ENCODE peak calls at places on chromosomes 6 and 20, in seven cellular contexts. U is fibroblast of pulmonary artery, F is transverse colon, O is ascending aorta, M is GM12865, Y is pancreas, Q is colonic mucosa. R is an unnamed sample.

GRCh38 chr6:108559097-108559883 is 1.4 kb upstream of the FOXO3 start:
- DNase-seq in F (peak; percentile 91), O (peak; percentile 76), Q (peak; percentile 93), M (peak; percentile 90), U (peak; percentile 86), Y (peak; percentile 92), R (peak; percentile 84)

GRCh38 chr6:52499026-52499425 is 77.8 kb downstream of the TRAM2 start:
- DNase-seq in O (no peak), Q (no peak), F (no peak), U (peak; percentile 68), Y (no peak), M (no peak), R (no peak)

GRCh38 chr6:34350937-34351217 is 41.6 kb downstream of the NUDT3 start:
- DNase-seq in O (no peak), Q (no peak), Y (no peak), M (no peak), F (no peak), U (peak; percentile 44), R (no peak)

GRCh38 chr6:33418690-33419291 is 884 bp upstream of the CUTA start:
- DNase-seq in O (no peak), M (peak; percentile 61), F (no peak), Q (no peak), U (peak; percentile 46), Y (no peak), R (no peak)

GRCh38 chr6:13308332-13308731 is 20.0 kb downstream of the TBC1D7 start:
- DNase-seq in Y (no peak), F (no peak), Q (no peak), M (no peak), U (no peak), O (no peak), R (no peak)

GRCh38 chr6:129490551-129491245 is 219.3 kb downstream of the ARHGAP18 start:
- DNase-seq in F (peak; percentile 15), Q (peak; percentile 29), Y (no peak), O (no peak), M (peak; percentile 80), U (peak; percentile 97), R (no peak)

GRCh38 chr6:99868074-99868702 is 125.8 kb downstream of the MCHR2 start:
- DNase-seq in U (peak; percentile 73), Q (peak; percentile 74), F (peak; percentile 73), Y (peak; percentile 56), O (no peak), M (peak; percentile 66), R (peak; percentile 26)

GRCh38 chr6:79431469-79431868 is 105.8 kb downstream of the LCA5 start:
- DNase-seq in O (no peak), F (no peak), M (peak; percentile 25), U (no peak), Y (no peak), Q (no peak), R (peak; percentile 42)

GRCh38 chr6:90859612-90860011 is 272.7 kb upstream of the MAP3K7 start:
- DNase-seq in O (no peak), Y (no peak), M (peak; percentile 11), F (no peak), Q (no peak), U (no peak), R (peak; percentile 8)

GRCh38 chr6:17928514-17929430 is 58.7 kb downstream of the KIF13A start:
- DNase-seq in Y (no peak), M (no peak), Q (no peak), O (no peak), F (no peak), U (peak; percentile 72), R (no peak)

GRCh38 chr6:15941168-15941567 is 187.7 kb upstream of the MYLIP start:
- DNase-seq in Y (no peak), Q (no peak), F (no peak), U (no peak), M (peak; percentile 83), O (no peak), R (no peak)

GRCh38 chr6:97189767-97190166 is 93.2 kb downstream of the MMS22L start:
- DNase-seq in Y (no peak), Q (no peak), F (no peak), M (no peak), U (peak; percentile 74), O (no peak), R (no peak)

GRCh38 chr6:41954668-41955067 is 13.1 kb upstream of the CCND3 start:
- DNase-seq in M (no peak), Q (no peak), F (no peak), O (no peak), Y (no peak), U (no peak), R (no peak)

GRCh38 chr20:36969478-36970186 is 18.1 kb upstream of the SAMHD1 start:
- DNase-seq in U (no peak), Y (no peak), M (no peak), O (no peak), Q (no peak), F (no peak), R (no peak)

GRCh38 chr6:44074383-44075136 is 52.7 kb downstream of the MRPL14 start:
- DNase-seq in F (peak; percentile 64), O (no peak), M (peak; percentile 85), U (peak; percentile 84), Q (peak; percentile 69), Y (peak; percentile 59), R (peak; percentile 91)

GRCh38 chr20:62918830-62919229 is 7.5 kb downstream of the DIDO1 start:
- DNase-seq in Y (no peak), O (no peak), Q (no peak), F (no peak), U (no peak), M (peak; percentile 77), R (no peak)

GRCh38 chr20:53216856-53217576 is 244.9 kb downstream of the TSHZ2 start:
- DNase-seq in Q (peak; percentile 74), Y (peak; percentile 62), M (peak; percentile 72), O (no peak), F (peak; percentile 70), U (peak; percentile 31), R (peak; percentile 84)

GRCh38 chr6:107458687-107459282 is 579 bp downstream of the PDSS2 start:
- DNase-seq in Y (no peak), O (no peak), U (peak; percentile 14), M (peak; percentile 56), Q (no peak), F (peak; percentile 25), R (peak; percentile 58)

GRCh38 chr6:104229057-104229456 is 630.7 kb downstream of the HACE1 start:
- DNase-seq in O (no peak), F (no peak), Y (no peak), M (no peak), Q (no peak), U (no peak), R (no peak)

GRCh38 chr6:144378437-144378836 is 93.3 kb downstream of the UTRN start:
- DNase-seq in O (no peak), U (no peak), Y (no peak), F (peak; percentile 17), Q (peak; percentile 29), M (no peak), R (no peak)

GRCh38 chr20:5570442-5570841 is 179.8 kb upstream of the SHLD1 start:
- DNase-seq in Y (no peak), F (no peak), Q (no peak), U (no peak), M (no peak), O (no peak), R (no peak)

GRCh38 chr20:8132632-8133587 is 844 bp downstream of the PLCB1 start:
- DNase-seq in F (peak; percentile 20), M (no peak), U (peak; percentile 39), Q (peak; percentile 28), O (no peak), Y (peak; percentile 68), R (peak; percentile 66)

GRCh38 chr6:144158133-144158532 is 7.8 kb downstream of the STX11 start:
- DNase-seq in F (no peak), M (no peak), Q (no peak), U (peak; percentile 93), O (no peak), Y (peak; percentile 19), R (peak; percentile 25)

GRCh38 chr6:131443014-131443413 is 130.0 kb upstream of the ARG1 start:
- DNase-seq in Q (no peak), Y (no peak), O (no peak), M (no peak), U (no peak), F (no peak), R (no peak)

GRCh38 chr6:141866731-141867502 is 265.8 kb upstream of the GJE1 start:
- DNase-seq in Q (no peak), O (no peak), M (no peak), Y (no peak), U (no peak), F (no peak), R (peak; percentile 5)

GRCh38 chr20:17273711-17274110 is 46.9 kb downstream of the PCSK2 start:
- DNase-seq in M (no peak), O (no peak), U (no peak), F (no peak), Y (no peak), Q (no peak), R (no peak)

GRCh38 chr20:63118786-63119450 is 97.0 kb downstream of the YTHDF1 start:
- DNase-seq in O (no peak), U (no peak), Q (no peak), Y (no peak), M (no peak), F (no peak), R (no peak)

DNA sequence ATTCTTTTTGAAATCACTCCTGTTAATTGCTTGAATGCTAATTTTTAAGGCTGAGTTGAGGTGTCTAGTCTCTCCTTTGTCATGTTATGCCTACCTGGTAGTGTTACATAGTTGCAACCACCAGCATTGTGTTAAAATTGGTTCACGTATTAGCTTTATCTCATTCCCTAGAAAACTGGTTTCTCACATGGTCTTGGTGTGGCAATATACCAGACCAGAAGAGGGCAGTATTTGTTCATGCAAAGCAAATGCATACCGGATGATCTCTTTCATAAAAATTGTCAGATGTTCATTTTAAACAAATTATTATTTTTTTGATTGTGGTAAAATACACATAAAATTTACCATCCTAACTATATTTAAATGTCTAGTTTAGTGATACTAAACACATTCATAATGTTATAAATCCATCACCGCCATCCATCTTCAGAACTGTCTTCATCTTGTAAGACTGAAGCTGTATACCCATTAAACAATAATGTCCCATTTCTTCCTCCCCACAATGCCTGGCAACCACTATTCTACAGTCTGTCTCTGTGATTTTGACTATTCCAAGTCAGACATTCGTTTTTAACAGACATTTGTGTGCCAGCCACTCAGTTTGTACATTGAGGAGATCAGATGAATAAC is 92.8 kb downstream of the ATRN start:
- DNase-seq in O (no peak), U (peak; percentile 72), Y (no peak), Q (peak; percentile 20), M (peak; percentile 47), F (no peak), R (peak; percentile 33)
- H3K4me3 ChIP-seq in O (no peak overlapping the region), U (no peak overlapping the region), Y (no peak overlapping the region), Q (no peak overlapping the region), M (no peak overlapping the region), F (no peak overlapping the region), R (no peak overlapping the region)

GRCh38 chr6:5411414-5411813 is 150.1 kb downstream of the FARS2 start:
- DNase-seq in Q (no peak), M (no peak), O (no peak), F (no peak), U (no peak), Y (no peak), R (no peak)
- H3K4me3 ChIP-seq in Q (no peak overlapping the region), M (no peak overlapping the region), O (no peak overlapping the region), F (no peak overlapping the region), U (no peak overlapping the region), Y (no peak overlapping the region), R (no peak overlapping the region)

GRCh38 chr20:59123011-59123676 is 40.5 kb upstream of the ZNF831 start:
- DNase-seq in F (peak; percentile 21), Y (no peak), O (no peak), Q (no peak), M (no peak), U (no peak), R (no peak)
- H3K4me3 ChIP-seq in F (no peak overlapping the region), Y (no peak overlapping the region), O (no peak overlapping the region), Q (no peak overlapping the region), M (no peak overlapping the region), U (no peak overlapping the region), R (no peak overlapping the region)

GRCh38 chr6:167966540-167966905 is 30.9 kb upstream of the KIF25 start:
- DNase-seq in U (no peak), Q (no peak), O (no peak), M (no peak), F (no peak), Y (no peak), R (no peak)
- H3K4me3 ChIP-seq in U (no peak overlapping the region), Q (no peak overlapping the region), O (no peak overlapping the region), M (no peak overlapping the region), F (no peak overlapping the region), Y (no peak overlapping the region), R (no peak overlapping the region)